ENCODE peak calls at places on chromosomes 13 and 19, in four cellular contexts. One of them, this sample, is unnamed.
A peak's percentile ranks its signal among the peaks of the same experiment; 100 is the strongest.

GRCh38 chr13:39864221-39864620 is 208.8 kb downstream of the COG6 start:
- DNase-seq in GM10248: no peak
- DNase-seq in stimulated activated CD8-positive, alpha-beta memory T cell treated with anti-CD3 and anti-CD28 coated beads, Interleukin-7, amount 100 ng/mL, for 4 hours: no peak
- DNase-seq in foreskin fibroblast: no peak
- DNase-seq in this sample: no peak

GRCh38 chr13:94079876-94080275 is 399.6 kb downstream of the DCT start:
- DNase-seq in stimulated activated CD8-positive, alpha-beta memory T cell treated with anti-CD3 and anti-CD28 coated beads, Interleukin-7, amount 100 ng/mL, for 4 hours: no peak
- DNase-seq in foreskin fibroblast: peak; percentile 79
- DNase-seq in GM10248: no peak
- DNase-seq in this sample: no peak

GRCh38 chr13:45328661-45329105 is 12.3 kb downstream of the TPT1 start:
- DNase-seq in foreskin fibroblast: peak; percentile 57
- DNase-seq in stimulated activated CD8-positive, alpha-beta memory T cell treated with anti-CD3 and anti-CD28 coated beads, Interleukin-7, amount 100 ng/mL, for 4 hours: no peak
- DNase-seq in GM10248: no peak
- DNase-seq in this sample: no peak

GRCh38 chr19:18833849-18834643 is 2.3 kb downstream of the UPF1 start:
- DNase-seq in stimulated activated CD8-positive, alpha-beta memory T cell treated with anti-CD3 and anti-CD28 coated beads, Interleukin-7, amount 100 ng/mL, for 4 hours: no peak
- DNase-seq in foreskin fibroblast: peak; percentile 38
- DNase-seq in GM10248: no peak
- DNase-seq in this sample: peak; percentile 49

GRCh38 chr13:37648604-37649003 is 50.0 kb upstream of the POSTN start:
- DNase-seq in GM10248: no peak
- DNase-seq in foreskin fibroblast: peak; percentile 61
- DNase-seq in stimulated activated CD8-positive, alpha-beta memory T cell treated with anti-CD3 and anti-CD28 coated beads, Interleukin-7, amount 100 ng/mL, for 4 hours: no peak
- DNase-seq in this sample: no peak

GRCh38 chr19:13796301-13797057 is 1.2 kb downstream of the ZSWIM4 start:
- DNase-seq in foreskin fibroblast: peak; percentile 97
- DNase-seq in stimulated activated CD8-positive, alpha-beta memory T cell treated with anti-CD3 and anti-CD28 coated beads, Interleukin-7, amount 100 ng/mL, for 4 hours: no peak
- DNase-seq in GM10248: peak; percentile 67
- DNase-seq in this sample: no peak

GRCh38 chr19:15107056-15108010 is at the start of gene SYDE1:
- DNase-seq in GM10248: no peak
- DNase-seq in foreskin fibroblast: peak; percentile 86
- DNase-seq in stimulated activated CD8-positive, alpha-beta memory T cell treated with anti-CD3 and anti-CD28 coated beads, Interleukin-7, amount 100 ng/mL, for 4 hours: peak; percentile 12
- DNase-seq in this sample: no peak

GRCh38 chr13:98332691-98333090 is 155.6 kb upstream of the RNF113B start:
- DNase-seq in stimulated activated CD8-positive, alpha-beta memory T cell treated with anti-CD3 and anti-CD28 coated beads, Interleukin-7, amount 100 ng/mL, for 4 hours: no peak
- DNase-seq in GM10248: no peak
- DNase-seq in foreskin fibroblast: no peak
- DNase-seq in this sample: no peak

GRCh38 chr19:6654347-6655310 is 15.3 kb downstream of the TNFSF14 start:
- DNase-seq in foreskin fibroblast: no peak
- DNase-seq in stimulated activated CD8-positive, alpha-beta memory T cell treated with anti-CD3 and anti-CD28 coated beads, Interleukin-7, amount 100 ng/mL, for 4 hours: peak; percentile 61
- DNase-seq in GM10248: peak; percentile 63
- DNase-seq in this sample: no peak

GRCh38 chr13:32857077-32857476 is 159.1 kb upstream of the KL start:
- DNase-seq in foreskin fibroblast: no peak
- DNase-seq in stimulated activated CD8-positive, alpha-beta memory T cell treated with anti-CD3 and anti-CD28 coated beads, Interleukin-7, amount 100 ng/mL, for 4 hours: no peak
- DNase-seq in GM10248: no peak
- DNase-seq in this sample: no peak

GRCh38 chr13:25930655-25931054 is 121.2 kb downstream of the SHISA2 start:
- DNase-seq in stimulated activated CD8-positive, alpha-beta memory T cell treated with anti-CD3 and anti-CD28 coated beads, Interleukin-7, amount 100 ng/mL, for 4 hours: no peak
- DNase-seq in GM10248: no peak
- DNase-seq in foreskin fibroblast: no peak
- DNase-seq in this sample: no peak

GRCh38 chr13:34853161-34853560 is 88.9 kb upstream of the NBEA start:
- DNase-seq in foreskin fibroblast: no peak
- DNase-seq in GM10248: no peak
- DNase-seq in stimulated activated CD8-positive, alpha-beta memory T cell treated with anti-CD3 and anti-CD28 coated beads, Interleukin-7, amount 100 ng/mL, for 4 hours: no peak
- DNase-seq in this sample: no peak

GRCh38 chr13:45564108-45564507 is 51.4 kb downstream of the ERICH6B start:
- DNase-seq in foreskin fibroblast: peak; percentile 77
- DNase-seq in stimulated activated CD8-positive, alpha-beta memory T cell treated with anti-CD3 and anti-CD28 coated beads, Interleukin-7, amount 100 ng/mL, for 4 hours: no peak
- DNase-seq in GM10248: no peak
- DNase-seq in this sample: no peak

GRCh38 chr13:40356011-40356410 is 310.4 kb downstream of the FOXO1 start:
- DNase-seq in stimulated activated CD8-positive, alpha-beta memory T cell treated with anti-CD3 and anti-CD28 coated beads, Interleukin-7, amount 100 ng/mL, for 4 hours: no peak
- DNase-seq in GM10248: no peak
- DNase-seq in foreskin fibroblast: no peak
- DNase-seq in this sample: no peak

GRCh38 chr19:41023193-41023592 is 32.1 kb downstream of the CYP2B6 start:
- DNase-seq in foreskin fibroblast: no peak
- DNase-seq in GM10248: no peak
- DNase-seq in stimulated activated CD8-positive, alpha-beta memory T cell treated with anti-CD3 and anti-CD28 coated beads, Interleukin-7, amount 100 ng/mL, for 4 hours: no peak
- DNase-seq in this sample: no peak

GRCh38 chr13:83975668-83976165 is 93.4 kb upstream of the SLITRK1 start:
- DNase-seq in GM10248: no peak
- DNase-seq in stimulated activated CD8-positive, alpha-beta memory T cell treated with anti-CD3 and anti-CD28 coated beads, Interleukin-7, amount 100 ng/mL, for 4 hours: no peak
- DNase-seq in foreskin fibroblast: no peak
- DNase-seq in this sample: no peak

GRCh38 chr13:21228738-21229137 is 52.3 kb downstream of the MRPL57 start:
- DNase-seq in stimulated activated CD8-positive, alpha-beta memory T cell treated with anti-CD3 and anti-CD28 coated beads, Interleukin-7, amount 100 ng/mL, for 4 hours: no peak
- DNase-seq in foreskin fibroblast: no peak
- DNase-seq in GM10248: no peak
- DNase-seq in this sample: no peak

GRCh38 chr13:90447735-90448103 is 899.8 kb upstream of the MIR17HG start:
- DNase-seq in stimulated activated CD8-positive, alpha-beta memory T cell treated with anti-CD3 and anti-CD28 coated beads, Interleukin-7, amount 100 ng/mL, for 4 hours: no peak
- DNase-seq in foreskin fibroblast: peak; percentile 57
- DNase-seq in GM10248: no peak
- DNase-seq in this sample: no peak

GRCh38 chr19:42250666-42251531 is 4.0 kb downstream of the ERF start:
- DNase-seq in foreskin fibroblast: peak; percentile 61
- DNase-seq in stimulated activated CD8-positive, alpha-beta memory T cell treated with anti-CD3 and anti-CD28 coated beads, Interleukin-7, amount 100 ng/mL, for 4 hours: no peak
- DNase-seq in GM10248: no peak
- DNase-seq in this sample: no peak

GRCh38 chr13:42001580-42001979 is 40.7 kb upstream of the VWA8 start:
- DNase-seq in foreskin fibroblast: peak; percentile 92
- DNase-seq in stimulated activated CD8-positive, alpha-beta memory T cell treated with anti-CD3 and anti-CD28 coated beads, Interleukin-7, amount 100 ng/mL, for 4 hours: no peak
- DNase-seq in GM10248: no peak
- DNase-seq in this sample: no peak

GRCh38 chr13:46553886-46554855 is 1.2 kb downstream of the LRCH1 start:
- DNase-seq in GM10248: peak; percentile 65
- DNase-seq in stimulated activated CD8-positive, alpha-beta memory T cell treated with anti-CD3 and anti-CD28 coated beads, Interleukin-7, amount 100 ng/mL, for 4 hours: peak; percentile 66
- DNase-seq in foreskin fibroblast: peak; percentile 88
- DNase-seq in this sample: peak; percentile 30

GRCh38 chr13:37869756-37870488 is at the start of gene TRPC4:
- DNase-seq in GM10248: peak; percentile 10
- DNase-seq in foreskin fibroblast: peak; percentile 76
- DNase-seq in stimulated activated CD8-positive, alpha-beta memory T cell treated with anti-CD3 and anti-CD28 coated beads, Interleukin-7, amount 100 ng/mL, for 4 hours: no peak
- DNase-seq in this sample: peak; percentile 71

GRCh38 chr19:22332924-22333323 is 46.7 kb downstream of the ZNF729 start:
- DNase-seq in GM10248: no peak
- DNase-seq in foreskin fibroblast: peak; percentile 1
- DNase-seq in stimulated activated CD8-positive, alpha-beta memory T cell treated with anti-CD3 and anti-CD28 coated beads, Interleukin-7, amount 100 ng/mL, for 4 hours: no peak
- DNase-seq in this sample: no peak

GRCh38 chr19:47505506-47505905 is 9.4 kb downstream of the NAPA start:
- DNase-seq in foreskin fibroblast: no peak
- DNase-seq in stimulated activated CD8-positive, alpha-beta memory T cell treated with anti-CD3 and anti-CD28 coated beads, Interleukin-7, amount 100 ng/mL, for 4 hours: no peak
- DNase-seq in GM10248: no peak
- DNase-seq in this sample: no peak

GRCh38 chr13:74274946-74275345 is 140.7 kb upstream of the KLF12 start:
- DNase-seq in stimulated activated CD8-positive, alpha-beta memory T cell treated with anti-CD3 and anti-CD28 coated beads, Interleukin-7, amount 100 ng/mL, for 4 hours: no peak
- DNase-seq in foreskin fibroblast: peak; percentile 22
- DNase-seq in GM10248: no peak
- DNase-seq in this sample: no peak

GRCh38 chr19:6572217-6572616 is 18.7 kb downstream of the CD70 start:
- DNase-seq in stimulated activated CD8-positive, alpha-beta memory T cell treated with anti-CD3 and anti-CD28 coated beads, Interleukin-7, amount 100 ng/mL, for 4 hours: no peak
- DNase-seq in foreskin fibroblast: no peak
- DNase-seq in GM10248: no peak
- DNase-seq in this sample: no peak

GRCh38 chr19:6340493-6341201 is 7.2 kb upstream of the ACER1 start:
- DNase-seq in stimulated activated CD8-positive, alpha-beta memory T cell treated with anti-CD3 and anti-CD28 coated beads, Interleukin-7, amount 100 ng/mL, for 4 hours: no peak
- DNase-seq in GM10248: no peak
- DNase-seq in foreskin fibroblast: no peak
- DNase-seq in this sample: no peak

GRCh38 chr13:97627566-97627965 is 193.6 kb downstream of the RAP2A start:
- DNase-seq in stimulated activated CD8-positive, alpha-beta memory T cell treated with anti-CD3 and anti-CD28 coated beads, Interleukin-7, amount 100 ng/mL, for 4 hours: no peak
- DNase-seq in GM10248: no peak
- DNase-seq in foreskin fibroblast: peak; percentile 88
- DNase-seq in this sample: no peak

GRCh38 chr19:55694656-55695491 is 19.8 kb downstream of the EPN1 start:
- DNase-seq in stimulated activated CD8-positive, alpha-beta memory T cell treated with anti-CD3 and anti-CD28 coated beads, Interleukin-7, amount 100 ng/mL, for 4 hours: no peak
- DNase-seq in GM10248: no peak
- DNase-seq in foreskin fibroblast: no peak
- DNase-seq in this sample: no peak

GRCh38 chr19:45423033-45423588 is 606 bp downstream of the ERCC1 start:
- DNase-seq in GM10248: no peak
- DNase-seq in foreskin fibroblast: no peak
- DNase-seq in stimulated activated CD8-positive, alpha-beta memory T cell treated with anti-CD3 and anti-CD28 coated beads, Interleukin-7, amount 100 ng/mL, for 4 hours: peak; percentile 79
- DNase-seq in this sample: no peak

GRCh38 chr13:41007359-41008118 is 11.6 kb downstream of the ELF1 start:
- DNase-seq in foreskin fibroblast: peak; percentile 72
- DNase-seq in GM10248: no peak
- DNase-seq in stimulated activated CD8-positive, alpha-beta memory T cell treated with anti-CD3 and anti-CD28 coated beads, Interleukin-7, amount 100 ng/mL, for 4 hours: no peak
- DNase-seq in this sample: no peak

GRCh38 chr13:46749951-46750350 is 47.0 kb downstream of the ESD start:
- DNase-seq in GM10248: no peak
- DNase-seq in foreskin fibroblast: no peak
- DNase-seq in stimulated activated CD8-positive, alpha-beta memory T cell treated with anti-CD3 and anti-CD28 coated beads, Interleukin-7, amount 100 ng/mL, for 4 hours: no peak
- DNase-seq in this sample: no peak

This sample was measured in NCI-H1105 treated with DMSO at 0.1 percent for 48 hours.